ENCODE peak calls at places on chromosomes 3 and 15, in four cellular contexts. One of them, this sample, is unnamed.
A peak's percentile ranks its signal among the peaks of the same experiment; 100 is the strongest.

GRCh38 chr3:128426128-128426921 is 40.4 kb downstream of the DNAJB8 start:
- DNase-seq in body of pancreas: peak; percentile 63
- DNase-seq in fibroblast of lung: no peak
- DNase-seq in AG04450: no peak
- DNase-seq in this sample: peak; percentile 32

GRCh38 chr3:134327594-134327975 is 46.7 kb downstream of the AMOTL2 start:
- DNase-seq in body of pancreas: no peak
- DNase-seq in fibroblast of lung: peak; percentile 49
- DNase-seq in AG04450: no peak
- DNase-seq in this sample: no peak

GRCh38 chr3:24963762-24964625 is 464.1 kb upstream of the RARB start:
- DNase-seq in body of pancreas: no peak
- DNase-seq in fibroblast of lung: peak; percentile 59
- DNase-seq in AG04450: no peak
- DNase-seq in this sample: no peak

GRCh38 chr15:70048196-70048565 is 49.5 kb downstream of the TLE3 start:
- DNase-seq in body of pancreas: no peak
- DNase-seq in fibroblast of lung: no peak
- DNase-seq in AG04450: no peak
- DNase-seq in this sample: no peak

GRCh38 chr3:135142530-135142929 is 347.5 kb downstream of the EPHB1 start:
- DNase-seq in body of pancreas: no peak
- DNase-seq in fibroblast of lung: no peak
- DNase-seq in AG04450: no peak
- DNase-seq in this sample: no peak

GRCh38 chr3:43892061-43892460 is 201.3 kb downstream of the ABHD5 start:
- DNase-seq in body of pancreas: no peak
- DNase-seq in fibroblast of lung: no peak
- DNase-seq in AG04450: no peak
- DNase-seq in this sample: no peak

GRCh38 chr3:41304603-41305002 is 105.3 kb downstream of the CTNNB1 start:
- DNase-seq in body of pancreas: no peak
- DNase-seq in fibroblast of lung: peak; percentile 32
- DNase-seq in AG04450: no peak
- DNase-seq in this sample: no peak

GRCh38 chr15:99062226-99062625 is 42.7 kb upstream of the SYNM start:
- DNase-seq in body of pancreas: no peak
- DNase-seq in fibroblast of lung: no peak
- DNase-seq in AG04450: no peak
- DNase-seq in this sample: no peak

GRCh38 chr3:30770387-30770786 is 124.1 kb downstream of the GADL1 start:
- DNase-seq in body of pancreas: peak; percentile 15
- DNase-seq in fibroblast of lung: peak; percentile 87
- DNase-seq in AG04450: peak; percentile 32
- DNase-seq in this sample: no peak

GRCh38 chr3:36201546-36201945 is 178.8 kb upstream of the STAC start:
- DNase-seq in body of pancreas: no peak
- DNase-seq in fibroblast of lung: no peak
- DNase-seq in AG04450: no peak
- DNase-seq in this sample: no peak

GRCh38 chr3:129695203-129695602 is 88.7 kb upstream of the PLXND1 start:
- DNase-seq in body of pancreas: no peak
- DNase-seq in fibroblast of lung: peak; percentile 63
- DNase-seq in AG04450: no peak
- DNase-seq in this sample: no peak

GRCh38 chr3:52525666-52526065 is 8.0 kb downstream of the NT5DC2 start:
- DNase-seq in body of pancreas: no peak
- DNase-seq in fibroblast of lung: no peak
- DNase-seq in AG04450: no peak
- DNase-seq in this sample: no peak

GRCh38 chr3:46908294-46908985 is 30.9 kb downstream of the PTH1R start:
- DNase-seq in body of pancreas: no peak
- DNase-seq in fibroblast of lung: peak; percentile 76
- DNase-seq in AG04450: no peak
- DNase-seq in this sample: no peak

GRCh38 chr3:82293867-82294266 is 532.4 kb upstream of the GBE1 start:
- DNase-seq in body of pancreas: no peak
- DNase-seq in fibroblast of lung: no peak
- DNase-seq in AG04450: no peak
- DNase-seq in this sample: no peak

GRCh38 chr3:135082706-135083105 is 287.6 kb downstream of the EPHB1 start:
- DNase-seq in body of pancreas: no peak
- DNase-seq in fibroblast of lung: no peak
- DNase-seq in AG04450: no peak
- DNase-seq in this sample: no peak

GRCh38 chr3:71172176-71172575 is 411.4 kb downstream of the FOXP1 start:
- DNase-seq in body of pancreas: no peak
- DNase-seq in fibroblast of lung: no peak
- DNase-seq in AG04450: no peak
- DNase-seq in this sample: no peak

GRCh38 chr3:71173421-71173975 is 410.0 kb downstream of the FOXP1 start:
- DNase-seq in body of pancreas: no peak
- DNase-seq in fibroblast of lung: peak; percentile 79
- DNase-seq in AG04450: no peak
- DNase-seq in this sample: no peak

GRCh38 chr3:71175722-71176365 is 407.7 kb downstream of the FOXP1 start:
- DNase-seq in body of pancreas: no peak
- DNase-seq in fibroblast of lung: no peak
- DNase-seq in AG04450: no peak
- DNase-seq in this sample: no peak

GRCh38 chr3:71171246-71171645 is 412.3 kb downstream of the FOXP1 start:
- DNase-seq in body of pancreas: no peak
- DNase-seq in fibroblast of lung: no peak
- DNase-seq in AG04450: no peak
- DNase-seq in this sample: no peak

DNA sequence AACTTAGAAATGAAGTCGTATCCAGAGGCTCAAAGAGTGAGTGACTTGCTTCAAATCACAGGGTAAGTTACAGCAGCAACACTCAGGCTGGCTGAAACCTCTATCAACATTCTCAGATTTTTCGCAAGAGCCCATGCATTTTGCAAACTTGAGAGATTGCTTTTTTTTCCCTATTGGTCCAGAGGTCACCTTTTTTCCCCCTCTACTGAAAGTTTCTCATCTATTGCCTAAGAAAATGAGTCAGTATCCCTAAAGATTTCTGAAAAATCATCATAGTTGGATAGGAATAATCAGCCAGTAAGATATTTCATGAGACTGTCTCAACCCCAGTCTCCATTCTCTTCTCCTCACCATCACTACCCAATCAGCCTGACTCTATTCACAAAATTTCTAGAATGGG is 410.6 kb downstream of the FOXP1 start:
- DNase-seq in body of pancreas: no peak
- DNase-seq in fibroblast of lung: peak; percentile 97
- DNase-seq in AG04450: peak; percentile 45
- DNase-seq in this sample: no peak
- H3K27ac ChIP-seq in body of pancreas: no peak overlapping the region
- H3K27ac ChIP-seq in fibroblast of lung: peak overlapping the region; percentile 49
- H3K27ac ChIP-seq in AG04450: peak overlapping the region; percentile 43
- H3K27ac ChIP-seq in this sample: no peak overlapping the region

DNA sequence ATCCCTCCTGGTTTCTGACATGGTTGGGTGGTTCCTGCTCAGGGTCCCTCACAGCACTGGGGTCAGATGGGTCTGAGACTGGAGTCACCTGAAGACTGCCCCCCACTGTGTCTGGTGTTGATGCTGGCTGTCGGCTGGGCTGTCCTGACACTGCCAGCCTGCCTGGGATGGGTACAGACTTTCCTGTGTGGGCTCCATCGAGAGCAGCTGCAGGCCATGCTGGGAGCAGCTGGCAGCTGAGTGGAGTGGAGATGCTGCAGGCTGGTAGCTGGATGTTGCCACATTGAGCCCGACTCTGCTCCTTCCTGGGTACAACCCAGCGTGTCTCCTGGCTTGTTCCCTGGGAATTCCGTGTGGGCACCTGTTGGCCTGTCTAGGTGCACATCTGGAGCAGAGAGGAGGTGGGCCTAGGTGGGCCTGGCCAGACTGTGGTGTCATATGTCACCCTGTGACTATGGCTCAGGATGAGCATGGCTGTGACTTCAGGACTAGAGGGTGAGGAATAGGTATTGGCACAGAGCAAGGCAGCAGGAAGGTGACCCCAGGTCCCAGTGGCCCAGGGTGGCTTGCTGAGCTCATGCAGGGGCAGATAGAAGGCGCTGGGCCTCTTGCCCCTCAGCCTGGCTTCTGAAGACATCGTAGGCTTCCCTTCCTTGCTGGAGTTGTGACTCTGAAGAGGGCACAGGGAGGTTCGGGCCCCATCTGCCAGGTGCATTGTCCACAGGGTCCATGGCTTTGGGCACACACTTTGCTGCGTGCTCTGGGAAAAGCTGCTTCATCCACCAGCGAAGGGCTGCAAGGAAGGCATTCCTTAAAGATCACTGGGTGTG is 40.0 kb upstream of the PRR23E start:
- DNase-seq in body of pancreas: no peak
- DNase-seq in fibroblast of lung: no peak
- DNase-seq in AG04450: no peak
- DNase-seq in this sample: no peak
- H3K27ac ChIP-seq in body of pancreas: no peak overlapping the region
- H3K27ac ChIP-seq in fibroblast of lung: no peak overlapping the region
- H3K27ac ChIP-seq in AG04450: no peak overlapping the region
- H3K27ac ChIP-seq in this sample: no peak overlapping the region

GRCh38 chr3:45181496-45181895 is 35.3 kb upstream of the CDCP1 start:
- DNase-seq in body of pancreas: no peak
- DNase-seq in fibroblast of lung: no peak
- DNase-seq in AG04450: no peak
- DNase-seq in this sample: no peak
- H3K27ac ChIP-seq in body of pancreas: no peak overlapping the region
- H3K27ac ChIP-seq in fibroblast of lung: no peak overlapping the region
- H3K27ac ChIP-seq in AG04450: no peak overlapping the region
- H3K27ac ChIP-seq in this sample: peak overlapping the region; percentile 25

GRCh38 chr3:112425858-112426750 is 73.2 kb downstream of the BTLA start:
- DNase-seq in body of pancreas: no peak
- DNase-seq in fibroblast of lung: no peak
- DNase-seq in AG04450: no peak
- DNase-seq in this sample: no peak
- H3K27ac ChIP-seq in body of pancreas: no peak overlapping the region
- H3K27ac ChIP-seq in fibroblast of lung: no peak overlapping the region
- H3K27ac ChIP-seq in AG04450: no peak overlapping the region
- H3K27ac ChIP-seq in this sample: no peak overlapping the region

This sample was measured in colonic mucosa.